ENCODE peak calls at places on chromosome 20, in six cellular contexts. M, V, E, I, R and F are unnamed samples.

GRCh38 chr20:48668451-48668946 is 159.3 kb downstream of the PREX1 start:
- DNase-seq in E (peak), R (no peak), I (no peak), M (no peak), V (no peak), F (no peak)

GRCh38 chr20:34324541-34324940 is 21.4 kb upstream of the AHCY start:
- DNase-seq in V (no peak), I (no peak), M (no peak), E (no peak), R (no peak), F (no peak)

GRCh38 chr20:20894753-20895152 is 182.3 kb upstream of the RALGAPA2 start:
- DNase-seq in R (no peak), V (no peak), E (no peak), M (peak), I (no peak), F (no peak)

GRCh38 chr20:7993238-7993637 is 26.3 kb downstream of the TMX4 start:
- DNase-seq in E (no peak), M (peak), V (no peak), R (no peak), I (no peak), F (no peak)

GRCh38 chr20:51966296-51966971 is 164.1 kb upstream of the SALL4 start:
- DNase-seq in I (peak), R (peak), V (peak), E (peak), M (peak), F (peak)

GRCh38 chr20:57908691-57909090 is 198.9 kb upstream of the PMEPA1 start:
- DNase-seq in I (no peak), V (no peak), R (no peak), E (no peak), M (no peak), F (no peak)

GRCh38 chr20:59322101-59322500 is 21.7 kb downstream of the EDN3 start:
- DNase-seq in V (no peak), E (no peak), M (no peak), R (no peak), I (no peak), F (peak)

GRCh38 chr20:15619816-15620215 is 953.4 kb downstream of the KIF16B start:
- DNase-seq in I (no peak), R (no peak), M (peak), E (no peak), V (no peak), F (no peak)

GRCh38 chr20:50321797-50322480 is 131.3 kb downstream of the CEBPB start:
- DNase-seq in V (no peak), M (no peak), E (peak), I (peak), R (peak), F (no peak)
- H3K9ac ChIP-seq in V (peak), M (peak), E (peak), I (peak), R (peak), F (no peak)

DNA sequence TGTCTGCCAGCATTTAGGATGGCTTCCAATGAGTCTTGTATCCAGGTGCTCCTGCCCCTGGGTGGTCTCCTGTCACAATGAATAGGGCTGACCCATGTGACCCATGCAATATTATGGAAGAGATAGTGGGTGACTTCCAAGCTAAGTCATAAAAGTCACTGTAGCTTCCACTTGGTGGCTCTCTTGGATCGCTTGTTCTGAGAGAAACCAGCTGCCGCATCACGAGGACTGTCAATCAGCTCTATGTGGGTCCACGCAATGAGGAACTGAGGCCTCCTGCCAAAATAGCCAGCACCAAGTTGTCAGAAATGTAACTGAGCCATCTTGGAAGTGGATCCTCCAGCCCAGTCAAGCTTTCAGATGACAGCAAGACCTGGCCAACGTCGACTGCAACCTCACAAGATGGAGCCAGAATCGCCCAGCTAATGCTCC is 14.9 kb upstream of the MATN4 start:
- DNase-seq in E (peak), M (peak), I (peak), R (peak), V (peak), F (peak)
- H2AFZ ChIP-seq in E (no peak), M (no peak), I (no peak), R (no peak), V (peak), F (no peak)

DNA sequence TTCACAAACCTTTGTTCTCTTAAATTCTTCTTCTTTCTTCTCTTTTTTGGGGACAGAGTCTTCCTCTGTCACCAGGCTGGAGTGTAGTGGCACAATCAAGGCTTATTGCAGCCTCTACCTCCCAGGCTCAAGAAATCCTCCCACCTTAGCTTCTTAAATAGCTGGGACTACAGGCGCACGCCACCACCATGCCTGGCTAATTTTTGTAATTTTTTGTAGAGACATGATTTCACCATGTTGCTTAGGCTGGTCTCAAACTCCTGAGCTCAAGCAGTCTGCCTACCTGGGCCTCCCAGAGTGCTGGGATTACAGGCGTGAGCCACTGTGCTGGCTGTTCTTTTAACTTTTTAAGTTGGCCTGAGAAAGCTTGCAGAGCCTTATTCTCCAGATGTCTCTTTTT is 48.0 kb downstream of the NCOA3 start:
- DNase-seq in M (no peak), R (no peak), I (no peak), E (no peak), V (no peak), F (no peak)
- H3K27ac ChIP-seq in M (no peak), R (no peak), I (no peak), E (no peak), V (no peak), F (peak)

DNA sequence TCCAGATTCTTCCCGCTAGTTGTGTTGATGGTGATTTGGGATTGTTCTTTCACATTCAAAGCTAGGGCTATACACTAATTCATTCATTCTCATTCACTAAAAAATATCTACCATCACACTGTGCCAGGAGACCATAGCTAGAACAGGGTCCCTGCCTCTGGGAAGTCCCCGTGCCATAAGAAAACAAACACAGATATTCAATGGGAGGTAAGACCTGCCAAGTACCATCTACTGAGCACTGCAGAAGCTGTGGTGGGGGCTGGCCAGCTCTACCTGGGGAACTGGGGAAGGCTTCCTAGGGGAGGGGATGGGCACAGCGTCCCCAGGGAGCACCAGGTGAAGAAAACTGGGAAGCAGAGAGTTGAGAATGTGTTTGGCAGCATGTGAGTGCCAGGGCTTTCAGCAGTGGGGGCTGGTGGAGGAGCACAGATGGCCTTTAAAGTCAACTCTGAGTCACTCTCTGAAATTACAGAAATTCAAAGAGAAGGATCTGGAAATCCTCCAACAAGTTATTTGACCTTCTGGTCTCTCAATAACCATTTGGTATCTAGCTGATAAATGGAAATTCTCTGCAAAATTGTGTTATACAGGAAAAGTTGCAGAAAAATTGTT is 85.1 kb downstream of the SHLD1 start:
- DNase-seq in I (peak), V (no peak), E (peak), R (peak), M (peak), F (no peak)
- H3K9ac ChIP-seq in I (no peak), V (no peak), E (no peak), R (peak), M (no peak), F (no peak)

GRCh38 chr20:53652090-53652858 is 58.6 kb upstream of the ZNF217 start:
- DNase-seq in M (no peak), I (peak), R (no peak), E (peak), V (peak), F (no peak)
- H2AFZ ChIP-seq in M (peak), I (no peak), R (peak), E (peak), V (peak), F (no peak)

DNA sequence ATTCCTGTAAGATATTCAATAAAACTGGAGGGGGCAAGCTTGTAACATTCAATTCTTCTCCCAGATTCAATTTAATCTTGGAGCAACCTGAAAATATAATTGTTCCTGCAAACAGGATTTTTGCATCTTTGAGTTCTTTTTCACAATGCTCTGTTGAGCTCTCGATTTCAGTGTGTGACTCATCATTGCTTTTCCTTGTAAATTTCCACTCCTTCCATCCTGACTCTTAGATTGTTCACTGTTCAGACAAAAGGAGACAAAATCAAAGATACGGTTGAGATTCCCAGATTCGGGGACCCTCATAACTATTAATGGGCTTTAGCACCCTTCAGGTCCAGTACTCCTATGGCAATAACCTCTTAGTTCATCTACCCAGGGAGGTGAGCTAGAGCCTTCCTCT is 571.9 kb upstream of the CHD6 start:
- DNase-seq in E (no peak), V (no peak), I (no peak), R (no peak), M (no peak), F (no peak)
- H3K27ac ChIP-seq in E (no peak), V (no peak), I (no peak), R (no peak), M (no peak), F (no peak)

DNA sequence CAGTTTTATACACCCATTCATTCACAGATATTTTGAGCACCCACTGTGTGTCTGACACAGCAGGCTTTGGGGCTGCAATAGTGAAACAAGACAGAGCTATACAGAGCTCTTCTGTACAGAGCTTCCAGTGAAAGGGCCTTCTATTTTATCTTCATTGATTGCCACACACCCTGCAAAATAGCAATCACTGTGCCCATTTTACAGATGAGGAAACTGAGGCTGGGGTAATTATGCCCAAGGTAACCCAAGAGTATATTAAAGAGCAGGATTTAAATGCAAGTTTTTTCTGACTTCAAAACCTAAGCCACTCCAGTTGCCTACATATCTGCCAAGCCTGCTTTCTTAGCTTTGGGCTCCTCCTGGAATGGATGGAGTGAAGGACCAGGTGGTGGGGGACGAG is 4.5 kb downstream of the BPI start:
- DNase-seq in E (no peak), I (no peak), M (no peak), R (no peak), V (no peak), F (no peak)
- H3K9ac ChIP-seq in E (no peak), I (no peak), M (no peak), R (no peak), V (no peak), F (no peak)